ENCODE peak calls at places on chromosomes 1 and 21, in seven cellular contexts. S is AG09309; Q is fibroblast of lung; E is endodermal cell; J is glutamatergic neuron; W is GM23338; V is CD8-positive, alpha-beta T cell. U is an unnamed sample.

GRCh38 chr21:36663033-36663855 is 35.7 kb upstream of the SIM2 start:
- DNase-seq in E (no peak), S (no peak), V (no peak), Q (no peak), W (no peak), J (no peak), U (peak; percentile 28)

GRCh38 chr21:38819719-38820147 is 14.0 kb downstream of the ETS2 start:
- DNase-seq in J (no peak), S (no peak), E (no peak), W (no peak), V (no peak), Q (peak; percentile 88), U (peak; percentile 71)

GRCh38 chr1:154866995-154867795 is 2.9 kb downstream of the KCNN3 start:
- DNase-seq in W (peak; percentile 51), S (no peak), J (no peak), E (peak; percentile 78), Q (peak; percentile 82), V (no peak), U (no peak)

GRCh38 chr21:39030127-39030884 is 152.9 kb downstream of the PSMG1 start:
- DNase-seq in V (no peak), Q (no peak), W (peak; percentile 94), S (no peak), E (peak; percentile 95), J (no peak), U (no peak)

GRCh38 chr1:207959141-207959825 is 48.4 kb upstream of the CD34 start:
- DNase-seq in W (peak; percentile 77), E (peak; percentile 81), V (no peak), S (no peak), Q (peak; percentile 60), J (peak; percentile 55), U (no peak)

GRCh38 chr1:76284842-76285241 is 210.3 kb downstream of the ST6GALNAC3 start:
- DNase-seq in J (no peak), S (no peak), V (no peak), W (no peak), E (no peak), Q (no peak), U (no peak)

GRCh38 chr1:26161408-26162219 is 2.7 kb downstream of the FAM110D start:
- DNase-seq in V (no peak), J (peak; percentile 76), Q (peak; percentile 65), S (no peak), E (peak; percentile 86), W (peak; percentile 76), U (no peak)

GRCh38 chr1:31980835-31981782 is 32.6 kb upstream of the KHDRBS1 start:
- DNase-seq in J (no peak), E (no peak), W (no peak), V (no peak), Q (no peak), S (no peak), U (no peak)

GRCh38 chr1:81118550-81118949 is 682.2 kb upstream of the ADGRL2 start:
- DNase-seq in J (no peak), Q (peak; percentile 40), S (no peak), W (no peak), E (no peak), V (no peak), U (no peak)

GRCh38 chr1:170340259-170340658 is 191.7 kb upstream of the GORAB start:
- DNase-seq in E (no peak), J (no peak), V (no peak), Q (peak; percentile 28), W (no peak), S (no peak), U (no peak)

GRCh38 chr1:52435211-52435610 is 30.8 kb downstream of the PRPF38A start:
- DNase-seq in W (no peak), Q (no peak), S (no peak), V (no peak), E (no peak), J (no peak), U (no peak)

GRCh38 chr1:202130275-202130646 is 7.5 kb downstream of the GPR37L1 start:
- DNase-seq in J (no peak), S (no peak), E (peak; percentile 50), Q (no peak), W (no peak), V (no peak), U (no peak)

GRCh38 chr21:42525676-42526378 is 12.2 kb downstream of the SLC37A1 start:
- DNase-seq in S (no peak), Q (no peak), J (no peak), W (no peak), V (no peak), E (no peak), U (no peak)

GRCh38 chr1:89582571-89582970 is 50.3 kb upstream of the LRRC8C start:
- DNase-seq in W (no peak), Q (no peak), J (no peak), V (no peak), E (no peak), S (no peak), U (no peak)

GRCh38 chr1:30778156-30778978 is 20.8 kb upstream of the LAPTM5 start:
- DNase-seq in Q (peak; percentile 96), W (no peak), E (no peak), S (peak; percentile 45), J (no peak), V (no peak), U (peak; percentile 96)
- TF ChIP-seq CTCF in Q (no peak), W (no peak), E (no peak), S (no peak), J (no peak), V (no peak), U (no peak)

DNA sequence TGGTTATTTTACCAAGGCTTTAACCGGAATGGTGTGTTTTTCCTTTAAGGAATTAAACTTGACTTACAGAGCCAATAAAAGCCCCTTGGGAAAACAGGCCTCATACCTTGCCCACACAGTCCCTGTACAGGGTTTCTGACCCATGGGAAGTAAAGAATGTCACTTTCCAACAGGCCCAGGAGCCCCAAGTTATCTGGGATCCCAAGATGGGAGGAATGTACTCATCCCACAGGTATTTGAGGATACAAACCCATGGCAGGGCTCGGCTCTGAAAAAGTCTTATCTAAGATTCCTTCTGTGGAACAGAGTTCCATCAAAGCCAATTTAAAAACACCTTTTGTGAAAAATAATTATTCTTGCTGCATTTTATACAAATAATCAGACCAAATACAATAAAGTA is 15.3 kb upstream of the COX20 start:
- DNase-seq in Q (peak; percentile 30), E (no peak), V (no peak), J (no peak), W (no peak), S (no peak), U (no peak)
- TF ChIP-seq CTCF in Q (no peak), E (no peak), V (no peak), J (no peak), W (no peak), S (no peak), U (no peak)

GRCh38 chr1:175314300-175314699 is 121.7 kb upstream of the KIAA0040 start:
- DNase-seq in Q (no peak), S (no peak), W (no peak), V (no peak), E (no peak), J (no peak), U (no peak)
- TF ChIP-seq CTCF in Q (no peak), S (no peak), W (peak; percentile 13), V (no peak), E (no peak), J (no peak), U (no peak)

GRCh38 chr1:62395291-62395690 is 41.6 kb upstream of the USP1 start:
- DNase-seq in J (no peak), W (no peak), S (no peak), Q (no peak), E (no peak), V (no peak), U (no peak)

GRCh38 chr1:62392951-62393350 is 43.9 kb upstream of the USP1 start:
- DNase-seq in E (no peak), J (no peak), V (no peak), W (no peak), S (no peak), Q (no peak), U (no peak)

GRCh38 chr1:62389531-62389930 is 47.3 kb upstream of the USP1 start:
- DNase-seq in J (no peak), V (no peak), E (no peak), S (no peak), Q (no peak), W (no peak), U (peak; percentile 74)

GRCh38 chr1:62394646-62395045 is 42.2 kb upstream of the USP1 start:
- DNase-seq in V (no peak), W (no peak), S (no peak), Q (no peak), E (no peak), J (no peak), U (no peak)

GRCh38 chr1:62391369-62391971 is 45.4 kb upstream of the USP1 start:
- DNase-seq in E (peak; percentile 86), W (peak; percentile 93), J (peak; percentile 65), S (no peak), V (no peak), Q (no peak), U (peak; percentile 48)
- TF ChIP-seq CTCF in E (peak; percentile 97), W (peak; percentile 89), J (peak; percentile 84), S (peak; percentile 46), V (no peak), Q (peak; percentile 29), U (peak; percentile 28)

GRCh38 chr1:19488136-19488535 is 2.8 kb upstream of the CAPZB start:
- DNase-seq in S (no peak), J (no peak), V (no peak), E (no peak), W (no peak), Q (no peak), U (no peak)
- TF ChIP-seq CTCF in S (no peak), J (no peak), V (no peak), E (no peak), W (no peak), Q (no peak), U (no peak)

GRCh38 chr1:203136409-203137042 is 9.0 kb downstream of the ADORA1 start:
- DNase-seq in W (peak; percentile 19), S (no peak), Q (no peak), E (no peak), V (no peak), J (no peak), U (peak; percentile 36)
- TF ChIP-seq CTCF in W (no peak), S (no peak), Q (no peak), E (peak; percentile 49), V (no peak), J (peak; percentile 6), U (peak; percentile 27)

DNA sequence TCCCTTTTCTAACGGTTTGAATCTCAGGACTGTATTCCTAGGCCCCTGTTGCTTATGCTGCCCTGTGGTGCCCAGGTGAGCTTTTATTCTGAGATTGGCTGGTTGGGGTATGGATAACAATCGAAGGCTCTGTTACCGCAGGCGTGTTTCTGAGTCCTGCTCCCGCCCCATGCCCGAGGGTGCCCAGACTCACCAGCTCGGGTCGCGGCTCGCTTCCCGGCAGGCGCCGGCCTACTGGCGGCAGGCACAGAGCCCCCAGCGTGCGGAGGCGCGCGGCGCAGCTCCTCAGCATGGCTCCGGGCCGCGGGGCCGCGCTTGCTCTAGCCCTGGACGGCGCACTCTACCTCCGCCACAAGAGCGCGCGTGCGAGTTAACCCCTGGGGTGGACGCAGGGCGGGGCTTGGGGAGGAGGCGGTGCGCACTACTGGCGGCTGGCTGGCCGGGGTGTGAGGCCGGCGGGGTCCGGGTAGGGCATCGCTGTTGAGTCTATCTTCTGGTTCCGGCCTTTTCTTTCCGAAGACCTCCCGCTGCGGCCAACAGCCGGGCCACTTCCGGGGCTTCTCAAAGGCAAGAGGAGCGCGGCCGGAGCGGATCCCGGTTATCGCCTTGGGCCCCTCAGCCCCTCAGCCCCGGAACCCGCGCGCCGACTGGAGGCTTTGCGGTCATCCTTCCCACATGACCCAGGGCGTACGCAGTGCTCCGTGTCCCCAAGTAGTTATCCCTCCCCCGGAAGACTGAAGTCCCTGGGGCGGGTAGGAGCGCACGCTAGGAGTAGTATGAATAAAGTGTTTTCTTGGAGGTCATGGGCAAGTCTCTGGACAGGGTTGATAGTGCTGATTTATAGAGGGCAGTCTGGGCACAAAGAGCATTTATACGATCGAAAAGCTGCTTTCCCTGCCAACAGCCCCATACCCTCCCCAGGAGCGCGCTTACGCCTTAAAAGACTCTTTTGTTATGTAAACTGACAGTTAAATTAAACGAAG is at the start of gene THEM4:
- DNase-seq in E (peak; percentile 99), W (peak; percentile 99), J (peak; percentile 100), S (peak; percentile 77), Q (peak; percentile 96), V (peak; percentile 83), U (peak; percentile 99)
- TF ChIP-seq CTCF in E (no peak), W (peak; percentile 36), J (no peak), S (no peak), Q (peak; percentile 5), V (no peak), U (peak; percentile 25)